ENCODE peak calls at places on chromosomes 3 and 15, in four cellular contexts. N is GM20000, F is occipital lobe, U is NCI-H345. Y is an unnamed sample.

GRCh38 chr15:91142097-91142744 is 42.2 kb downstream of the SV2B start:
- DNase-seq in N (peak), U (no peak), F (no peak), Y (no peak)

GRCh38 chr15:49145651-49146609 is 9.5 kb downstream of the COPS2 start:
- DNase-seq in N (peak), U (peak), F (peak), Y (peak)

GRCh38 chr15:29139540-29140459 is 129.8 kb downstream of the NSMCE3 start:
- DNase-seq in U (peak), N (peak), F (no peak), Y (peak)

GRCh38 chr3:113284453-113285050 is 73.2 kb downstream of the BOC start:
- DNase-seq in N (no peak), F (no peak), U (no peak), Y (no peak)

GRCh38 chr15:85793641-85794597 is 806 bp downstream of the KLHL25 start:
- DNase-seq in U (peak), N (peak), F (no peak), Y (peak)

GRCh38 chr15:39598186-39598850 is 17.4 kb downstream of the THBS1 start:
- DNase-seq in N (no peak), U (no peak), F (no peak), Y (no peak)

GRCh38 chr3:12708584-12709192 is 44.8 kb upstream of the RAF1 start:
- DNase-seq in U (no peak), F (no peak), N (no peak), Y (peak)

GRCh38 chr3:51960386-51960785 is 5.2 kb downstream of the GPR62 start:
- DNase-seq in U (no peak), N (no peak), F (no peak), Y (no peak)

GRCh38 chr3:133439563-133439962 is 39.7 kb downstream of the BFSP2 start:
- DNase-seq in F (no peak), N (no peak), U (no peak), Y (no peak)

GRCh38 chr3:187935623-187936156 is 190.4 kb upstream of the BCL6 start:
- DNase-seq in U (no peak), N (peak), F (no peak), Y (no peak)

GRCh38 chr3:194369522-194370279 is at the start of gene LRRC15:
- DNase-seq in U (no peak), N (no peak), F (no peak), Y (peak)

GRCh38 chr15:25368855-25369254 is 70.0 kb downstream of the UBE3A start:
- DNase-seq in U (no peak), F (no peak), N (no peak), Y (no peak)

GRCh38 chr15:90774731-90775521 is 57.8 kb downstream of the BLM start:
- DNase-seq in N (no peak), F (no peak), U (no peak), Y (peak)

GRCh38 chr15:99955181-99955525 is 221.9 kb upstream of the LYSMD4 start:
- DNase-seq in U (no peak), N (no peak), F (no peak), Y (no peak)

GRCh38 chr3:151926956-151927355 is 53.5 kb downstream of the SUCNR1 start:
- DNase-seq in U (no peak), N (no peak), F (no peak), Y (no peak)

GRCh38 chr3:72462611-72463011 is 385.6 kb downstream of the SHQ1 start:
- DNase-seq in F (no peak), U (no peak), N (no peak), Y (no peak)

GRCh38 chr15:64356443-64357040 is 569 bp upstream of the CSNK1G1 start:
- DNase-seq in U (peak), F (no peak), N (no peak), Y (peak)

GRCh38 chr3:44265815-44266214 is 24.1 kb downstream of the TOPAZ1 start:
- DNase-seq in F (no peak), N (no peak), U (no peak), Y (no peak)

GRCh38 chr3:136142592-136142991 is 53.5 kb downstream of the MSL2 start:
- DNase-seq in U (peak), F (no peak), N (no peak), Y (peak)

GRCh38 chr15:32979710-32980109 is 214.8 kb downstream of the FMN1 start:
- DNase-seq in F (no peak), U (no peak), N (no peak), Y (peak)

GRCh38 chr15:40921949-40922607 is 7.1 kb upstream of the DLL4 start:
- DNase-seq in U (no peak), N (no peak), F (no peak), Y (no peak)

GRCh38 chr3:121493431-121493830 is 52.4 kb downstream of the POLQ start:
- DNase-seq in F (no peak), U (no peak), N (no peak), Y (no peak)

GRCh38 chr3:40930131-40930538 is 269.2 kb upstream of the CTNNB1 start:
- DNase-seq in N (no peak), U (no peak), F (no peak), Y (no peak)

GRCh38 chr15:95284933-95285401 is 1045.5 kb upstream of the NR2F2 start:
- DNase-seq in F (no peak), N (no peak), U (no peak), Y (no peak)

GRCh38 chr15:73237910-73238309 is 130.8 kb downstream of the HCN4 start:
- DNase-seq in N (no peak), U (no peak), F (no peak), Y (no peak)

GRCh38 chr3:77620009-77620408 is 580.1 kb downstream of the ROBO2 start:
- DNase-seq in N (no peak), U (no peak), F (no peak), Y (no peak)

GRCh38 chr3:115341208-115341607 is 194.1 kb upstream of the ZBTB20 start:
- DNase-seq in N (no peak), F (no peak), U (no peak), Y (peak)

GRCh38 chr3:169760479-169760878 is 4.4 kb downstream of the TERC start:
- DNase-seq in F (no peak), U (no peak), N (no peak), Y (no peak)

GRCh38 chr3:25151497-25151896 is 276.6 kb upstream of the RARB start:
- DNase-seq in U (no peak), F (no peak), N (no peak), Y (no peak)

GRCh38 chr15:64521726-64522164 is 61.4 kb downstream of the ZNF609 start:
- DNase-seq in N (no peak), U (no peak), F (peak), Y (no peak)

GRCh38 chr3:62032738-62033137 is 340.6 kb downstream of the FEZF2 start:
- DNase-seq in N (no peak), U (no peak), F (no peak), Y (no peak)

GRCh38 chr15:70494861-70495571 is 268.3 kb downstream of the UACA start:
- DNase-seq in N (peak), U (no peak), F (no peak), Y (peak)

GRCh38 chr3:122636697-122637096 is 43.9 kb upstream of the PARP14 start:
- DNase-seq in U (no peak), N (no peak), F (no peak), Y (no peak)

GRCh38 chr3:76369170-76369569 is 583.8 kb upstream of the ZNF717 start:
- DNase-seq in N (no peak), U (no peak), F (no peak), Y (peak)

GRCh38 chr3:52277071-52277964 is 1.1 kb downstream of the WDR82 start:
- DNase-seq in N (peak), F (peak), U (peak), Y (peak)

GRCh38 chr3:2420919-2421318 is 322.3 kb downstream of the CNTN4 start:
- DNase-seq in U (no peak), N (no peak), F (no peak), Y (no peak)

GRCh38 chr3:17589888-17590287 is 152.5 kb downstream of the TBC1D5 start:
- DNase-seq in F (no peak), U (no peak), N (no peak), Y (no peak)

GRCh38 chr15:29244544-29244943 is 25.1 kb downstream of the NSMCE3 start:
- DNase-seq in F (no peak), U (no peak), N (no peak), Y (no peak)